ENCODE peak calls at places on chromosomes 1 and 21, in five cellular contexts. N, X, C, F and Q are unnamed samples.

GRCh38 chr1:203627819-203628184 is 1.2 kb downstream of the ATP2B4 start:
- DNase-seq in N (no peak), X (no peak), C (peak), F (peak), Q (no peak)

GRCh38 chr1:228008391-228009115 is 1.8 kb downstream of the WNT3A start:
- DNase-seq in N (no peak), X (no peak), C (no peak), F (no peak), Q (no peak)

GRCh38 chr1:113118266-113118665 is 45.3 kb downstream of the LRIG2 start:
- DNase-seq in N (no peak), X (no peak), C (no peak), F (no peak), Q (no peak)

GRCh38 chr1:95308276-95308675 is 74.3 kb downstream of the RWDD3 start:
- DNase-seq in N (no peak), X (peak), C (no peak), F (no peak), Q (no peak)

GRCh38 chr1:57423135-57424131 is at the start of gene DAB1:
- DNase-seq in N (no peak), X (no peak), C (no peak), F (no peak), Q (peak)

GRCh38 chr1:162240643-162240976 is 136.0 kb downstream of the SPATA46 start:
- DNase-seq in N (no peak), X (no peak), C (no peak), F (peak), Q (no peak)

GRCh38 chr1:215777370-215777925 is 210.3 kb downstream of the KCTD3 start:
- DNase-seq in N (no peak), X (no peak), C (no peak), F (no peak), Q (no peak)

GRCh38 chr1:194341587-194341986 is 1155.2 kb upstream of the B3GALT2 start:
- DNase-seq in N (no peak), X (no peak), C (no peak), F (no peak), Q (no peak)

GRCh38 chr1:44110916-44111315 is 7.7 kb upstream of the KLF17 start:
- DNase-seq in N (no peak), X (no peak), C (no peak), F (no peak), Q (no peak)

GRCh38 chr1:232212248-232212647 is 417.7 kb downstream of the SIPA1L2 start:
- DNase-seq in N (no peak), X (no peak), C (no peak), F (no peak), Q (no peak)

GRCh38 chr1:7299329-7299799 is 471.7 kb upstream of the VAMP3 start:
- DNase-seq in N (no peak), X (peak), C (peak), F (peak), Q (no peak)

GRCh38 chr1:9593492-9594465 is 5.1 kb downstream of the TMEM201 start:
- DNase-seq in N (peak), X (peak), C (peak), F (peak), Q (peak)
- TF ChIP-seq CTCF in N (no peak), X (peak), C (no peak), F (no peak), Q (no peak)

GRCh38 chr1:85847356-85847755 is 139.1 kb upstream of the ZNHIT6 start:
- DNase-seq in N (no peak), X (no peak), C (no peak), F (no peak), Q (no peak)

GRCh38 chr1:85846706-85847105 is 138.5 kb upstream of the ZNHIT6 start:
- DNase-seq in N (no peak), X (no peak), C (no peak), F (no peak), Q (no peak)

GRCh38 chr1:85849660-85850059 is 141.4 kb upstream of the ZNHIT6 start:
- DNase-seq in N (no peak), X (no peak), C (no peak), F (no peak), Q (no peak)

GRCh38 chr1:85850238-85850637 is 142.0 kb upstream of the ZNHIT6 start:
- DNase-seq in N (no peak), X (no peak), C (no peak), F (peak), Q (no peak)
- TF ChIP-seq CTCF in N (no peak), X (no peak), C (no peak), F (peak), Q (no peak)

DNA sequence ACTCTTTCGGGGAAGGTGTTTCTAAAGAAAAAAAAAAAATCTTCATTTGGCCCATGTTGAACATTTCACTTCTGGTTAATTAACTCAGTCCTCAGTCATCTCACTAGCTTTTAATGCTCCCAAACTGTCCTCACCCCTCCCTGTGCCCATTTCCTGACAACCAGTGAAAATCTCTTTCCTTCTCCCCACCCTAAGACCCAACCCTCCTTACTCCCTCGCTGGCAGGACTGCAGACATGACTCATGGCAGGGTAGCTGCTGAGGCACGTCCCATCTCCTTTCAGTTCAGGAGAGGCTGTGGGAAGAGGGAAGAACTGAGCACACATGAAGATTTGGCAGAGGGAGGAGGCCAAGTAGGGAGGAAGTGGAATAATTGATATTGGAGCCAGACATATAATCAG is 12.6 kb downstream of the PKP1 start:
- DNase-seq in N (no peak), X (no peak), C (no peak), F (peak), Q (no peak)
- TF ChIP-seq CTCF in N (no peak), X (no peak), C (no peak), F (no peak), Q (no peak)

GRCh38 chr1:2523891-2524609 is 2.3 kb downstream of the PANK4 start:
- DNase-seq in N (no peak), X (no peak), C (peak), F (no peak), Q (no peak)
- TF ChIP-seq CTCF in N (no peak), X (no peak), C (no peak), F (no peak), Q (no peak)

DNA sequence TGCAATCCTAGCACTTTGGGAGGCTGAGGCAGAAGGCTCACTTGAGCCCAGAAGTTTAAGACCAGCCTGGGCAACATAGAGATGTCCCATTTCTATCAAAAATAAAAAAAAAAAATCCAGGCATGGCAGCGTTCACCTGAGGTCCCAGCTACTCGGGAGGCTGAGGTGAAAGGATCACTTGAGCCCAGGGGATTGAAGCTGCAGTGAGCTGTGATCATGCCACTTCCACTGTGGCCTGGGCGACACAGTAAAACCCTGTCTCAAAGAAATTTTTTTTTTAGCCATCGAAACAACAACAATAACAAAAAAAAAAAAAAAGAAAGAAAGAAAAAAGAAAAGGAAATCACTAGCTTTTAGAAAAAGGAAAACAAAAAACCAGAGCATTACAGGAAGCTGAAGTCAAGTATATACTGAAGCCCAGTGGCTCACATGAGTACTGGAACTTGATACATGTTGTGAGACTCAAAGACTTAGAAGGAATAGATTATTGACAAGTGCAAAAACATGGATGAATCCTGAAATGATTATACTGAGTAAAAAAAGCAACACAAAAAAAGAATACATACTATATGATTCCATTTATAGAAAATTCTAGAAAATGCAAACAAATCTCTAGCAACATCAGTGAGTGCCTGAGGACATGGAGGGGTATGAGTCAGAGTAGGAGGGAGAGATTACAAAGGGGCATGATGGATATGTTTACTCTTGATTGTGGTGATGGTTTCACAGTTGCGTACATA is 6.1 kb upstream of the RABGAP1L start:
- DNase-seq in N (no peak), X (no peak), C (no peak), F (peak), Q (no peak)
- TF ChIP-seq CTCF in N (no peak), X (no peak), C (no peak), F (no peak), Q (no peak)

GRCh38 chr21:43702785-43703067 is 16.2 kb upstream of the PDXK start:
- DNase-seq in N (no peak), X (no peak), C (no peak), F (no peak), Q (no peak)

GRCh38 chr21:43701936-43702784 is 16.8 kb upstream of the PDXK start:
- DNase-seq in N (no peak), X (no peak), C (no peak), F (no peak), Q (no peak)

GRCh38 chr21:43699933-43700599 is 18.9 kb upstream of the PDXK start:
- DNase-seq in N (no peak), X (no peak), C (no peak), F (no peak), Q (no peak)

GRCh38 chr21:43707462-43707861 is 11.5 kb upstream of the PDXK start:
- DNase-seq in N (no peak), X (no peak), C (no peak), F (no peak), Q (no peak)

GRCh38 chr21:43703068-43703880 is 15.7 kb upstream of the PDXK start:
- DNase-seq in N (no peak), X (no peak), C (peak), F (no peak), Q (no peak)
- TF ChIP-seq CTCF in N (no peak), X (no peak), C (no peak), F (no peak), Q (no peak)

DNA sequence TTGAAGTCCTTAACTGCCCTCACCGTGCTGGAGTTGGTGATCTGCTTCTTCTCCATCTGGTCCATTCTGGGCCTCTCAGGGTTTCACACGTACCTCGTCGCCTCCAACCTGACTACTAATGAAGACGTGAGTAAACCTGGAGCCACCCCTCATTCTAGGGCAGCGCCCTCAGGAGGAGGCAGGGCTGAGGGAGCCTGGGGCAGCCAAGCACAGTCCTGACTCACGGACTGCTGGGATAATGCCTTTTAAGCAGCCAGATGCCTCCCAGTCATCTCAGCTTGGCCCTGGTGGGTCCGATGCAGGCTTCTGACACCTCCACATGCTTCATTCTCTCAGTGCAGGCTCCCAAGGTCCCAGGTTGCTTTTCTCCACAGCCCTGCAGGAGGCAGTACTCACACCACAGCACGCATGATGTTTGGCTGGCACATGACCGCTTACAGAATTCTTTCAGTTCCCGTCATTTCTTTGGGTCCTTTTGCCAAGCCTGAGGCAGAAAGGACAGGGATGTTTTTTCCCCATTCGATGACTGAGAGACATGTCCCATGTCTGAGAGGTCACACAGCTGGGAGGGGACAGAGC is 11.8 kb upstream of the SFN start:
- DNase-seq in N (no peak), X (no peak), C (no peak), F (no peak), Q (no peak)
- TF ChIP-seq CTCF in N (no peak), X (peak), C (no peak), F (peak), Q (no peak)

GRCh38 chr1:36321119-36321951 is 2.1 kb downstream of the EVA1B start:
- DNase-seq in N (no peak), X (no peak), C (peak), F (no peak), Q (peak)
- TF ChIP-seq CTCF in N (no peak), X (no peak), C (no peak), F (no peak), Q (no peak)